ENCODE peak calls at places on chromosomes 11 and 22, in ten cellular contexts. One of them, this sample, is unnamed.

GRCh38 chr22:36953239-36954080 is 40.0 kb downstream of the CSF2RB start:
- DNase-seq in HS-5: no peak
- DNase-seq in stimulated activated CD4-positive, alpha-beta T cell treated with anti-CD3 and anti-CD28 coated beads, Interleukin-2, amount 100 ng/mL, for 24 hours: no peak
- DNase-seq in naive thymus-derived CD8-positive, alpha-beta T cell: no peak
- DNase-seq in nephron progenitor cell: no peak
- DNase-seq in posterior cingulate gyrus: no peak
- DNase-seq in GM12891: no peak
- DNase-seq in skeletal muscle cell: no peak
- DNase-seq in foreskin fibroblast: no peak
- DNase-seq in RWPE1: no peak
- DNase-seq in this sample: no peak

GRCh38 chr11:125315088-125315740 is 150.7 kb downstream of the PKNOX2 start:
- DNase-seq in HS-5: no peak
- DNase-seq in stimulated activated CD4-positive, alpha-beta T cell treated with anti-CD3 and anti-CD28 coated beads, Interleukin-2, amount 100 ng/mL, for 24 hours: no peak
- DNase-seq in naive thymus-derived CD8-positive, alpha-beta T cell: no peak
- DNase-seq in nephron progenitor cell: no peak
- DNase-seq in posterior cingulate gyrus: no peak
- DNase-seq in GM12891: no peak
- DNase-seq in skeletal muscle cell: peak
- DNase-seq in foreskin fibroblast: no peak
- DNase-seq in RWPE1: no peak
- DNase-seq in this sample: peak

GRCh38 chr11:129728571-129728970 is 87.1 kb upstream of the TMEM45B start:
- DNase-seq in HS-5: no peak
- DNase-seq in stimulated activated CD4-positive, alpha-beta T cell treated with anti-CD3 and anti-CD28 coated beads, Interleukin-2, amount 100 ng/mL, for 24 hours: no peak
- DNase-seq in naive thymus-derived CD8-positive, alpha-beta T cell: no peak
- DNase-seq in nephron progenitor cell: no peak
- DNase-seq in posterior cingulate gyrus: no peak
- DNase-seq in GM12891: no peak
- DNase-seq in skeletal muscle cell: no peak
- DNase-seq in foreskin fibroblast: no peak
- DNase-seq in RWPE1: no peak
- DNase-seq in this sample: peak

GRCh38 chr11:45145421-45146071 is 893 bp upstream of the PRDM11 start:
- DNase-seq in HS-5: no peak
- DNase-seq in stimulated activated CD4-positive, alpha-beta T cell treated with anti-CD3 and anti-CD28 coated beads, Interleukin-2, amount 100 ng/mL, for 24 hours: peak
- DNase-seq in naive thymus-derived CD8-positive, alpha-beta T cell: no peak
- DNase-seq in nephron progenitor cell: peak
- DNase-seq in posterior cingulate gyrus: no peak
- DNase-seq in GM12891: no peak
- DNase-seq in skeletal muscle cell: no peak
- DNase-seq in foreskin fibroblast: peak
- DNase-seq in RWPE1: no peak
- DNase-seq in this sample: no peak

GRCh38 chr11:2933376-2934056 is 4.3 kb upstream of the PHLDA2 start:
- DNase-seq in HS-5: peak
- DNase-seq in stimulated activated CD4-positive, alpha-beta T cell treated with anti-CD3 and anti-CD28 coated beads, Interleukin-2, amount 100 ng/mL, for 24 hours: peak
- DNase-seq in naive thymus-derived CD8-positive, alpha-beta T cell: no peak
- DNase-seq in nephron progenitor cell: no peak
- DNase-seq in posterior cingulate gyrus: no peak
- DNase-seq in GM12891: no peak
- DNase-seq in skeletal muscle cell: no peak
- DNase-seq in foreskin fibroblast: peak
- DNase-seq in RWPE1: peak
- DNase-seq in this sample: no peak

GRCh38 chr11:61553373-61554171 is 27.3 kb downstream of the SYT7 start:
- DNase-seq in HS-5: no peak
- DNase-seq in stimulated activated CD4-positive, alpha-beta T cell treated with anti-CD3 and anti-CD28 coated beads, Interleukin-2, amount 100 ng/mL, for 24 hours: no peak
- DNase-seq in naive thymus-derived CD8-positive, alpha-beta T cell: no peak
- DNase-seq in nephron progenitor cell: no peak
- DNase-seq in posterior cingulate gyrus: no peak
- DNase-seq in GM12891: no peak
- DNase-seq in skeletal muscle cell: no peak
- DNase-seq in foreskin fibroblast: no peak
- DNase-seq in RWPE1: no peak
- DNase-seq in this sample: no peak

GRCh38 chr11:119722281-119722794 is 6.7 kb downstream of the NECTIN1 start:
- DNase-seq in HS-5: no peak
- DNase-seq in stimulated activated CD4-positive, alpha-beta T cell treated with anti-CD3 and anti-CD28 coated beads, Interleukin-2, amount 100 ng/mL, for 24 hours: no peak
- DNase-seq in naive thymus-derived CD8-positive, alpha-beta T cell: no peak
- DNase-seq in nephron progenitor cell: no peak
- DNase-seq in posterior cingulate gyrus: no peak
- DNase-seq in GM12891: no peak
- DNase-seq in skeletal muscle cell: no peak
- DNase-seq in foreskin fibroblast: no peak
- DNase-seq in RWPE1: no peak
- DNase-seq in this sample: peak

GRCh38 chr11:47641585-47642098 is 717 bp downstream of the MTCH2 start:
- DNase-seq in HS-5: no peak
- DNase-seq in stimulated activated CD4-positive, alpha-beta T cell treated with anti-CD3 and anti-CD28 coated beads, Interleukin-2, amount 100 ng/mL, for 24 hours: no peak
- DNase-seq in naive thymus-derived CD8-positive, alpha-beta T cell: no peak
- DNase-seq in nephron progenitor cell: no peak
- DNase-seq in posterior cingulate gyrus: peak
- DNase-seq in GM12891: no peak
- DNase-seq in skeletal muscle cell: no peak
- DNase-seq in foreskin fibroblast: no peak
- DNase-seq in RWPE1: no peak
- DNase-seq in this sample: no peak

GRCh38 chr11:31237819-31238771 is 131.4 kb downstream of the DCDC1 start:
- DNase-seq in HS-5: no peak
- DNase-seq in stimulated activated CD4-positive, alpha-beta T cell treated with anti-CD3 and anti-CD28 coated beads, Interleukin-2, amount 100 ng/mL, for 24 hours: no peak
- DNase-seq in naive thymus-derived CD8-positive, alpha-beta T cell: no peak
- DNase-seq in nephron progenitor cell: peak
- DNase-seq in posterior cingulate gyrus: no peak
- DNase-seq in GM12891: no peak
- DNase-seq in skeletal muscle cell: no peak
- DNase-seq in foreskin fibroblast: no peak
- DNase-seq in RWPE1: no peak
- DNase-seq in this sample: no peak

GRCh38 chr11:57310630-57311086 is 14.1 kb downstream of the TNKS1BP1 start:
- DNase-seq in HS-5: peak
- DNase-seq in stimulated activated CD4-positive, alpha-beta T cell treated with anti-CD3 and anti-CD28 coated beads, Interleukin-2, amount 100 ng/mL, for 24 hours: no peak
- DNase-seq in naive thymus-derived CD8-positive, alpha-beta T cell: no peak
- DNase-seq in nephron progenitor cell: no peak
- DNase-seq in posterior cingulate gyrus: no peak
- DNase-seq in GM12891: no peak
- DNase-seq in skeletal muscle cell: no peak
- DNase-seq in foreskin fibroblast: no peak
- DNase-seq in RWPE1: no peak
- DNase-seq in this sample: no peak

GRCh38 chr11:130146797-130147196 is 12.8 kb upstream of the ST14 start:
- DNase-seq in HS-5: no peak
- DNase-seq in stimulated activated CD4-positive, alpha-beta T cell treated with anti-CD3 and anti-CD28 coated beads, Interleukin-2, amount 100 ng/mL, for 24 hours: no peak
- DNase-seq in naive thymus-derived CD8-positive, alpha-beta T cell: no peak
- DNase-seq in nephron progenitor cell: no peak
- DNase-seq in posterior cingulate gyrus: no peak
- DNase-seq in GM12891: no peak
- DNase-seq in skeletal muscle cell: no peak
- DNase-seq in foreskin fibroblast: no peak
- DNase-seq in RWPE1: no peak
- DNase-seq in this sample: no peak

GRCh38 chr11:128453444-128454336 is 133.7 kb downstream of the ETS1 start:
- DNase-seq in HS-5: peak
- DNase-seq in stimulated activated CD4-positive, alpha-beta T cell treated with anti-CD3 and anti-CD28 coated beads, Interleukin-2, amount 100 ng/mL, for 24 hours: no peak
- DNase-seq in naive thymus-derived CD8-positive, alpha-beta T cell: no peak
- DNase-seq in nephron progenitor cell: no peak
- DNase-seq in posterior cingulate gyrus: peak
- DNase-seq in GM12891: no peak
- DNase-seq in skeletal muscle cell: peak
- DNase-seq in foreskin fibroblast: peak
- DNase-seq in RWPE1: peak
- DNase-seq in this sample: peak

GRCh38 chr11:110763249-110764011 is 51.2 kb upstream of the ARHGAP20 start:
- DNase-seq in HS-5: no peak
- DNase-seq in stimulated activated CD4-positive, alpha-beta T cell treated with anti-CD3 and anti-CD28 coated beads, Interleukin-2, amount 100 ng/mL, for 24 hours: no peak
- DNase-seq in naive thymus-derived CD8-positive, alpha-beta T cell: no peak
- DNase-seq in nephron progenitor cell: no peak
- DNase-seq in posterior cingulate gyrus: no peak
- DNase-seq in GM12891: no peak
- DNase-seq in skeletal muscle cell: peak
- DNase-seq in foreskin fibroblast: peak
- DNase-seq in RWPE1: no peak
- DNase-seq in this sample: no peak

GRCh38 chr22:50735739-50736030 is 2.3 kb upstream of the ACR start:
- DNase-seq in HS-5: no peak
- DNase-seq in stimulated activated CD4-positive, alpha-beta T cell treated with anti-CD3 and anti-CD28 coated beads, Interleukin-2, amount 100 ng/mL, for 24 hours: no peak
- DNase-seq in naive thymus-derived CD8-positive, alpha-beta T cell: no peak
- DNase-seq in nephron progenitor cell: no peak
- DNase-seq in posterior cingulate gyrus: no peak
- DNase-seq in GM12891: no peak
- DNase-seq in skeletal muscle cell: no peak
- DNase-seq in foreskin fibroblast: no peak
- DNase-seq in RWPE1: no peak
- DNase-seq in this sample: no peak